ENCODE peak calls at places on chromosomes 2 and 18, in four cellular contexts. D is IMR-90, C is lower lobe of right lung, Z is left ventricle myocardium inferior. W is an unnamed sample.

GRCh38 chr2:179435021-179435420 is 170.4 kb upstream of the SESTD1 start:
- DNase-seq in D (no peak), Z (no peak), C (no peak), W (no peak)

GRCh38 chr2:68482296-68482695 is 14.9 kb downstream of the APLF start:
- DNase-seq in Z (no peak), D (no peak), C (no peak), W (no peak)

GRCh38 chr2:22855761-22856184 is 529.2 kb upstream of the KLHL29 start:
- DNase-seq in D (no peak), C (no peak), Z (peak; percentile 21), W (no peak)

GRCh38 chr2:101435011-101435862 is 39.7 kb downstream of the RFX8 start:
- DNase-seq in D (peak; percentile 41), C (no peak), Z (no peak), W (peak; percentile 34)

GRCh38 chr2:20419752-20420151 is 27.1 kb upstream of the RHOB start:
- DNase-seq in Z (no peak), D (no peak), C (no peak), W (no peak)

GRCh38 chr18:32346667-32347066 is 124.0 kb downstream of the GAREM1 start:
- DNase-seq in Z (no peak), C (no peak), D (peak; percentile 27), W (no peak)

GRCh38 chr2:44778221-44778654 is 163.3 kb upstream of the SIX3 start:
- DNase-seq in D (no peak), Z (no peak), C (no peak), W (no peak)

GRCh38 chr2:236693531-236693930 is 123.9 kb downstream of the ACKR3 start:
- DNase-seq in D (no peak), C (no peak), Z (no peak), W (no peak)

GRCh38 chr18:79546781-79547272 is 132.8 kb upstream of the CTDP1 start:
- DNase-seq in Z (no peak), D (no peak), C (no peak), W (no peak)

GRCh38 chr18:79547413-79548076 is 132.1 kb upstream of the CTDP1 start:
- DNase-seq in C (no peak), D (no peak), Z (no peak), W (no peak)

GRCh38 chr18:79548986-79549637 is 130.5 kb upstream of the CTDP1 start:
- DNase-seq in Z (no peak), D (no peak), C (no peak), W (no peak)

GRCh38 chr18:79548621-79548985 is 131.0 kb upstream of the CTDP1 start:
- DNase-seq in D (no peak), C (no peak), Z (no peak), W (no peak)

GRCh38 chr18:79548077-79548450 is 131.5 kb upstream of the CTDP1 start:
- DNase-seq in D (no peak), Z (no peak), C (peak; percentile 32), W (no peak)
- TF ChIP-seq CTCF in D (no peak), Z (no peak), C (no peak), W (no peak)

DNA sequence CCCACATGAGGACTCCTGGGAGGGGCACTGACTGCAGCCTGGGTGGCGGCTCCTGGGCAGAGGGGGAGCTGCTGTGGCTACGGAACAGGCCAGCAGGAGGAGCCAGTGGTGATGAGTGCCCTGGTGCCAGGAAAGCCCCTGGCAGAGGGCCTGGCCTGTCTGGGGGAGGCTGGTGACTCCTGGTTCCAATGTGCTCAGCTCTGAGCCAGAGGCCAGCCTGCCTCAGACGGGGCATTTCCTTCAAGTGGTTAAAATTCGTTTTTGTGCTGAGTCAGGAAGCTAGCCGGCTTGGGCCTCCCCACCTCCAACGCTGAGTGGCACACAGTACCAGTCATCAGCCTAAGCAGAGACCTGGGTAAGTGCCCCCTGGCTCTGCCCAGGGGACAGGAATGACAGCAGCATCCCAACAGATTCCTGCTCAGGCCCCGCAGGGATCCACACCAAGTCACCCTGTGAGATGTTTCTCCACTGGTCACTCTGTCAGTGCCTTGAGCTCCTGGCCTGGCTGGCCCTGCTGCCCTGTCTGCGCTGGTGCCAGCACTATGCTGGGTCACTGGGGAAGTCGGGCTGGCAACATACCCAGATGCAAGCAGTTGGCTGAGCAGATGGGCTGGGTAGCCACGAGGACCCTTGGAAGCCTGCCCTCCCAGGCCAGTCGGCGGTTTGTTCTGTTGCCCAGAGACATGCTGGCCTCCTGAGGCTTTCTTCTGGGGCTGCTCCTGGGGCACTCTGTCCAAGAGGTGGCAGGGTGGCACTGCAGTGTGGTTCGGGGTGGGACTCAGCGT is 7.1 kb upstream of the KLF11 start:
- DNase-seq in D (peak; percentile 63), Z (peak; percentile 73), C (peak; percentile 73), W (peak; percentile 49)
- TF ChIP-seq CTCF in D (peak; percentile 52), Z (peak; percentile 67), C (peak; percentile 61), W (peak; percentile 68)

GRCh38 chr2:6845903-6846302 is 19.8 kb downstream of the CMPK2 start:
- DNase-seq in D (no peak), Z (no peak), C (no peak), W (no peak)
- TF ChIP-seq CTCF in D (no peak), Z (no peak), C (no peak), W (no peak)

GRCh38 chr18:77197073-77197472 is 52.6 kb upstream of the GALR1 start:
- DNase-seq in D (no peak), C (no peak), Z (no peak), W (no peak)
- TF ChIP-seq CTCF in D (peak; percentile 9), C (no peak), Z (no peak), W (peak; percentile 22)

GRCh38 chr2:237797253-237797652 is 1.3 kb upstream of the RBM44 start:
- DNase-seq in D (no peak), C (no peak), Z (no peak), W (no peak)

GRCh38 chr2:237790353-237790752 is 8.2 kb upstream of the RBM44 start:
- DNase-seq in D (peak; percentile 74), C (no peak), Z (no peak), W (peak; percentile 4)

GRCh38 chr2:237786936-237787335 is 11.6 kb upstream of the RBM44 start:
- DNase-seq in C (no peak), Z (no peak), D (no peak), W (no peak)

GRCh38 chr2:237791977-237792727 is 6.4 kb upstream of the RBM44 start:
- DNase-seq in D (peak; percentile 5), Z (no peak), C (no peak), W (peak; percentile 6)
- TF ChIP-seq CTCF in D (peak; percentile 19), Z (no peak), C (no peak), W (peak; percentile 63)

GRCh38 chr2:215553946-215554345 is 118.1 kb upstream of the FN1 start:
- DNase-seq in D (no peak), Z (no peak), C (no peak), W (no peak)
- TF ChIP-seq CTCF in D (no peak), Z (no peak), C (no peak), W (peak; percentile 36)

GRCh38 chr18:30698571-30698970 is 344.0 kb downstream of the DSC3 start:
- DNase-seq in D (no peak), C (no peak), Z (no peak), W (no peak)
- TF ChIP-seq CTCF in D (no peak), C (no peak), Z (no peak), W (no peak)

W was measured in HFFc6.